ENCODE peak calls at places on chromosomes 1 and 21, in eight cellular contexts. U, G, J, S, P, B, X and C are unnamed samples.
A peak's percentile ranks its signal among the peaks of the same experiment; 100 is the strongest.

GRCh38 chr1:231590453-231591198 is 36.0 kb upstream of the DISC1 start:
- DNase-seq in U (peak; percentile 85), G (peak; percentile 83), J (peak; percentile 51), S (no peak), P (no peak), B (peak; percentile 41), X (no peak), C (no peak)

GRCh38 chr1:246591504-246591903 is 25.2 kb downstream of the CNST start:
- DNase-seq in U (no peak), G (no peak), J (no peak), S (no peak), P (no peak), B (peak; percentile 82), X (no peak), C (no peak)

GRCh38 chr1:66402194-66402593 is 131.8 kb upstream of the SGIP1 start:
- DNase-seq in U (peak; percentile 65), G (no peak), J (peak; percentile 88), S (no peak), P (peak; percentile 94), B (peak; percentile 65), X (peak; percentile 46), C (peak; percentile 37)

GRCh38 chr1:245812278-245812677 is 657.5 kb downstream of the KIF26B start:
- DNase-seq in U (no peak), G (no peak), J (no peak), S (no peak), P (no peak), B (no peak), X (no peak), C (no peak)

GRCh38 chr1:209956116-209956515 is 18.1 kb downstream of the SYT14 start:
- DNase-seq in U (no peak), G (no peak), J (no peak), S (no peak), P (no peak), B (no peak), X (no peak), C (no peak)

GRCh38 chr1:104294259-104294658 is 544.6 kb downstream of the AMY1C start:
- DNase-seq in U (no peak), G (no peak), J (no peak), S (no peak), P (no peak), B (no peak), X (no peak), C (no peak)

GRCh38 chr21:34722684-34723300 is 54.0 kb downstream of the CLIC6 start:
- DNase-seq in U (no peak), G (no peak), J (peak; percentile 35), S (no peak), P (no peak), B (peak; percentile 44), X (no peak), C (no peak)

GRCh38 chr1:227273557-227273956 is 44.7 kb downstream of the CDC42BPA start:
- DNase-seq in U (peak; percentile 27), G (peak; percentile 8), J (no peak), S (no peak), P (no peak), B (no peak), X (no peak), C (no peak)

GRCh38 chr1:201719812-201720521 is 109.0 kb upstream of the IPO9 start:
- DNase-seq in U (peak; percentile 99), G (peak; percentile 85), J (no peak), S (no peak), P (peak; percentile 90), B (no peak), X (no peak), C (peak; percentile 81)

GRCh38 chr21:16195896-16196443 is 466.2 kb downstream of the USP25 start:
- DNase-seq in U (no peak), G (no peak), J (no peak), S (no peak), P (no peak), B (no peak), X (no peak), C (no peak)

GRCh38 chr1:230792691-230793462 is 45.7 kb downstream of the CAPN9 start:
- DNase-seq in U (peak; percentile 28), G (peak; percentile 11), J (no peak), S (no peak), P (no peak), B (no peak), X (no peak), C (no peak)

GRCh38 chr1:107153033-107153432 is 12.2 kb downstream of the NTNG1 start:
- DNase-seq in U (no peak), G (no peak), J (no peak), S (no peak), P (no peak), B (no peak), X (no peak), C (no peak)

GRCh38 chr1:221344693-221345092 is 397.2 kb downstream of the DUSP10 start:
- DNase-seq in U (no peak), G (peak; percentile 56), J (no peak), S (no peak), P (no peak), B (no peak), X (no peak), C (no peak)

GRCh38 chr21:37642493-37642892 is 273.8 kb downstream of the KCNJ6 start:
- DNase-seq in U (no peak), G (no peak), J (peak; percentile 30), S (no peak), P (no peak), B (peak; percentile 45), X (no peak), C (no peak)

GRCh38 chr1:33163621-33164071 is 18.2 kb downstream of the TRIM62 start:
- DNase-seq in U (peak; percentile 28), G (peak; percentile 90), J (no peak), S (no peak), P (no peak), B (no peak), X (no peak), C (no peak)

GRCh38 chr1:56489695-56490094 is 89.7 kb downstream of the PLPP3 start:
- DNase-seq in U (no peak), G (no peak), J (no peak), S (no peak), P (no peak), B (no peak), X (no peak), C (no peak)

GRCh38 chr1:5872886-5873285 is 119.3 kb downstream of the NPHP4 start:
- DNase-seq in U (no peak), G (no peak), J (no peak), S (no peak), P (no peak), B (no peak), X (no peak), C (no peak)

GRCh38 chr1:150832597-150832996 is 24.5 kb upstream of the CTSK start:
- DNase-seq in U (no peak), G (no peak), J (no peak), S (no peak), P (no peak), B (no peak), X (no peak), C (no peak)

GRCh38 chr1:150841626-150842025 is 33.6 kb upstream of the CTSK start:
- DNase-seq in U (no peak), G (no peak), J (no peak), S (no peak), P (no peak), B (peak; percentile 28), X (no peak), C (no peak)

GRCh38 chr1:150836129-150836773 is 28.2 kb upstream of the CTSK start:
- DNase-seq in U (peak; percentile 36), G (peak; percentile 3), J (no peak), S (no peak), P (no peak), B (peak; percentile 36), X (no peak), C (no peak)
- TF ChIP-seq CTCF in U (no peak), G (no peak), J (no peak), S (no peak), P (no peak), B (no peak), X (no peak), C (no peak)

DNA sequence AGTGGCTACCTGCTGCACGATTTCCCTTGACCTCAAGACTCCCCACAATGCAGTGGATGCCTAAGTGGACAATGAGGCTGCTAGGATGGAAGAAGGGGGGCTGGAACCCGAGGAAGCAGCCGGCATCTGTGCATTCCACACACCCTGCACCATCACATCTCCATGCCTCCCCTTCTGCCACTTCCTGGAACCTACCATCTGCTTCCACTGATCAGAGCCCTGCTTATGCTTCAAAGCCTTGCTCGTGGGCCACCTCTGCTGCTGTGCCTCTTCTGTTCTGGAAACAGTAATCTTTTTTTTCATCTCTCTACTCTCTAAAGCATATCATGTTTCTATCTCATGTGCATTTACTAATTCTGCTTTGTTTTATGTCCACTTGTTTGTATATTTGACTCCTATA is 66.2 kb upstream of the WDR26 start:
- DNase-seq in U (no peak), G (no peak), J (no peak), S (no peak), P (no peak), B (no peak), X (no peak), C (no peak)
- TF ChIP-seq CTCF in U (no peak), G (no peak), J (no peak), S (no peak), P (no peak), B (no peak), X (no peak), C (no peak)

GRCh38 chr1:172612478-172612877 is 46.4 kb upstream of the FASLG start:
- DNase-seq in U (no peak), G (no peak), J (no peak), S (no peak), P (no peak), B (no peak), X (no peak), C (no peak)

GRCh38 chr1:172613294-172613693 is 45.6 kb upstream of the FASLG start:
- DNase-seq in U (no peak), G (peak; percentile 44), J (no peak), S (no peak), P (no peak), B (no peak), X (no peak), C (no peak)

GRCh38 chr1:172608098-172608601 is 50.8 kb upstream of the FASLG start:
- DNase-seq in U (no peak), G (no peak), J (no peak), S (no peak), P (no peak), B (no peak), X (no peak), C (no peak)

GRCh38 chr1:172607145-172607544 is 51.8 kb upstream of the FASLG start:
- DNase-seq in U (no peak), G (no peak), J (no peak), S (no peak), P (no peak), B (no peak), X (no peak), C (no peak)

DNA sequence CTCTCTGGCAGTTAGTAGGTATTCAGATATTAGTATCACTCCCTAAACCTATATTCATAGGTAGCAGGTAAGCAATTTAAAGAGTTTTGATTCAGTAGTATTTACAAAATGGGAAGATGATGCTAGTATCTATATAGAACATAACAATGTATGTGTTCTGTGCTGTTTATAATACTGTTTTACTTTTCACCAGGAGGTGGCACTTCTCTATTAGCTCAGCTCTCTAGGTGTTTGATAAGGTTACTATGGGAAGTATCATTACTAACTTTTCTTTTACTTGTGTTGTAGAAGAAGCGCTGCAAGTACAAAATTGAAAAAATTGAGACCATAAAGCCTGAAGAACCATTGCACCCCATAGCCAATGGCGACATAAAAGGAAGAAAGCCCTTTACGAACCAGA is 49.4 kb upstream of the FASLG start:
- DNase-seq in U (no peak), G (no peak), J (no peak), S (no peak), P (no peak), B (no peak), X (no peak), C (no peak)
- TF ChIP-seq CTCF in U (peak; percentile 41), G (peak; percentile 39), J (no peak), S (no peak), P (no peak), B (no peak), X (peak; percentile 15), C (no peak)

GRCh38 chr1:38527373-38527966 is 332.1 kb downstream of the RRAGC start:
- DNase-seq in U (no peak), G (no peak), J (peak; percentile 68), S (no peak), P (no peak), B (peak; percentile 85), X (peak; percentile 59), C (no peak)
- TF ChIP-seq CTCF in U (no peak), G (no peak), J (no peak), S (no peak), P (no peak), B (no peak), X (no peak), C (no peak)